ENCODE peak calls at places on chromosome 20, in six cellular contexts. B, V, O, A, R and W are unnamed samples.

GRCh38 chr20:17641520-17641964 is 40.5 kb downstream of the RRBP1 start:
- DNase-seq in B (no peak), V (no peak), O (no peak), A (no peak), R (no peak), W (no peak)

GRCh38 chr20:37365760-37366638 is 20.1 kb downstream of the SRC start:
- DNase-seq in B (no peak), V (no peak), O (no peak), A (no peak), R (no peak), W (no peak)

GRCh38 chr20:38514947-38515346 is 42.3 kb downstream of the RALGAPB start:
- DNase-seq in B (no peak), V (no peak), O (no peak), A (no peak), R (no peak), W (no peak)

GRCh38 chr20:37668166-37668565 is 25.7 kb upstream of the CTNNBL1 start:
- DNase-seq in B (no peak), V (no peak), O (no peak), A (no peak), R (no peak), W (no peak)

GRCh38 chr20:38034961-38035360 is 1.4 kb downstream of the RPRD1B start:
- DNase-seq in B (no peak), V (no peak), O (no peak), A (no peak), R (no peak), W (no peak)

GRCh38 chr20:16241911-16242310 is 331.3 kb downstream of the KIF16B start:
- DNase-seq in B (no peak), V (no peak), O (no peak), A (no peak), R (no peak), W (no peak)

GRCh38 chr20:38129248-38129865 is 35.7 kb downstream of the TGM2 start:
- DNase-seq in B (no peak), V (no peak), O (no peak), A (no peak), R (peak), W (no peak)

GRCh38 chr20:38406476-38406875 is 28.7 kb downstream of the SNHG17 start:
- DNase-seq in B (no peak), V (no peak), O (no peak), A (no peak), R (no peak), W (no peak)

GRCh38 chr20:24634855-24635254 is 165.4 kb downstream of the SYNDIG1 start:
- DNase-seq in B (no peak), V (peak), O (peak), A (no peak), R (peak), W (peak)

GRCh38 chr20:17648782-17649730 is 33.0 kb downstream of the RRBP1 start:
- DNase-seq in B (peak), V (no peak), O (no peak), A (no peak), R (no peak), W (no peak)

GRCh38 chr20:15546624-15547023 is 1026.6 kb downstream of the KIF16B start:
- DNase-seq in B (no peak), V (no peak), O (no peak), A (no peak), R (no peak), W (no peak)

GRCh38 chr20:31718952-31719643 is 3.6 kb downstream of the BCL2L1 start:
- DNase-seq in B (peak), V (no peak), O (no peak), A (no peak), R (no peak), W (no peak)

GRCh38 chr20:9609892-9610502 is 95.6 kb downstream of the LAMP5 start:
- DNase-seq in B (peak), V (peak), O (peak), A (no peak), R (no peak), W (no peak)

GRCh38 chr20:43863330-43863729 is 51.3 kb upstream of the TOX2 start:
- DNase-seq in B (no peak), V (no peak), O (no peak), A (no peak), R (no peak), W (no peak)

GRCh38 chr20:20713244-20713765 is 861 bp upstream of the RALGAPA2 start:
- DNase-seq in B (no peak), V (no peak), O (no peak), A (no peak), R (peak), W (no peak)
- H3K4me3 ChIP-seq in B (peak), V (peak), O (peak), A (peak), R (peak), W (peak)

GRCh38 chr20:62640870-62641748 is 1.2 kb upstream of the SLCO4A1 start:
- DNase-seq in B (no peak), V (no peak), O (no peak), A (no peak), R (no peak), W (no peak)
- H3K4me3 ChIP-seq in B (no peak), V (no peak), O (no peak), A (peak), R (no peak), W (peak)

GRCh38 chr20:1754749-1755148 is 97.2 kb upstream of the SIRPG start:
- DNase-seq in B (no peak), V (no peak), O (no peak), A (no peak), R (no peak), W (no peak)
- H3K4me3 ChIP-seq in B (no peak), V (no peak), O (no peak), A (no peak), R (no peak), W (no peak)

GRCh38 chr20:2750343-2751251 is 49.8 kb downstream of the CPXM1 start:
- DNase-seq in B (peak), V (peak), O (no peak), A (no peak), R (peak), W (no peak)
- H3K4me3 ChIP-seq in B (peak), V (no peak), O (no peak), A (peak), R (peak), W (no peak)

DNA sequence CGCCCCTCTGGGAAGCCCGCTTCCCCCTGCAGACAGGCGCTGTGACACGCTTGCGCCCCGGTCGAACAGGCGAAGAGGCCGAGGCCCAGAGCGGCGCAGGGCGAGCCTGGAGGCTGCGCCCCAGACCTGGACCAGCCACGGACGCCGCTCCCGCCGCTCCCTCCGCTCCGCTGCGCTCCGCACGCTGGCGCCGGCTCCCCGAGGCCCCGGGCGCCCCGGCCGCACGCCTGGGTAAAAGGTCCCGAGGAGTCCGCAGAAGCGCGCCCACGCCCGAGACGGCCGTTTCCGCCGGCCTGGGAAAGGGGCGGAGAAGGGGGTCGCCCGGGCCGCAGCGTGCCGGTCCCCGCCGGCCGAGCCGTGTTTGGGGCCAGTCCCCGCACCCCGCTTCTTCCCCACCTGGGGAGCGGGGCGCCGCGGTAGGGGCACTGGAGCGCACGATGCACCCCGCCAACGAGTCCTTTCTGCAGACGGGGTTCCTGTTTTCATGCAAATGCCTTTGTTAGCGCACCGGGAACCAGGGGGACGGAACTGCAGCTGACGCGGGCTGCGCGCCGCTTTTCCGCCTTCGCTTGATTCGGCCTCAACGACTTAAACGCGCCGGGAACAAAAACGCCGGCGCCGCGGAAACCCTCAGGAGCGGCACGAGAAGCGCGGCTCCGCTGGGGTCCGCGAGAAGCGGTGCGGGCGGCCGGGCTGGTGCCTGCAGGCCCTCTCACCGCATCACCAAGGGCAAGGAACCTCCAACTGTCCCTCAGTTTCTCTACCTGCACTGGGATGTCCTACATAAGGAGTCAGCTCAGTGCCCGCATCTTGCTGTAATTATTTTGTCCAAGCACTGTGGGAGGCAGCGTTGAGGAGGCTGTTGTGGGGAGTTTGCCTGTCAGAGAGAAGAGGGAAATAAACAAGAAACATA is 91.7 kb upstream of the SIRPA start:
- DNase-seq in B (peak), V (peak), O (no peak), A (no peak), R (peak), W (no peak)
- H3K4me3 ChIP-seq in B (peak), V (peak), O (peak), A (no peak), R (peak), W (peak)

DNA sequence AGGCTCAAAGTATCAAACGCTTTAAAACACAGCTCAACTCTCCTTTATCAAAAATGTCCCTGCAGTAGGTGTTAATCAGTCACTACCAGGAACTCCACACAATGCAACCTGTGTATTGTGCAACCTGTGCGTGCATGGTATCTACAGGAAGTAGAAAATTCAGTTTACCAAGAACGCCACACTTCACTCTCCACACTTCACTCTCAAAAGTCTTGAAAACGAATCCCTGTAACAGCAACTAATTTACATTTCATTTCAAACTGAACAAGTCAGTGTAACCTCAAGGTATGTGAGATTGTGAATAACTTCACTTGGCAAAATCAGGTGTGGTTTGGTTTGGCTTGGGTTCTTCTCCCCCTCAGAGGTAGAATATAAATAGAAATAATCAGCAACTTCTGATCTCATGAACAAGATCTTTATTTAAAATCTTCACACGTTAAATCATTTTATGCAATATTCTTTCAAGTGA is 1.6 kb downstream of the RALGAPA2 start:
- DNase-seq in B (peak), V (no peak), O (peak), A (no peak), R (no peak), W (no peak)
- H3K4me3 ChIP-seq in B (peak), V (no peak), O (no peak), A (peak), R (peak), W (no peak)

GRCh38 chr20:41570552-41570951 is 47.6 kb downstream of the CHD6 start:
- DNase-seq in B (no peak), V (no peak), O (no peak), A (no peak), R (no peak), W (no peak)
- H3K4me3 ChIP-seq in B (no peak), V (no peak), O (no peak), A (no peak), R (no peak), W (no peak)

GRCh38 chr20:21100590-21101452 is 5.3 kb downstream of the LINC00237 start:
- DNase-seq in B (no peak), V (peak), O (no peak), A (no peak), R (no peak), W (no peak)
- H3K4me3 ChIP-seq in B (peak), V (no peak), O (peak), A (peak), R (peak), W (no peak)

GRCh38 chr20:2563116-2563515 is 26.7 kb downstream of the TMC2 start:
- DNase-seq in B (no peak), V (no peak), O (no peak), A (no peak), R (no peak), W (no peak)

GRCh38 chr20:2557873-2558580 is 21.7 kb downstream of the TMC2 start:
- DNase-seq in B (no peak), V (no peak), O (no peak), A (no peak), R (no peak), W (no peak)

GRCh38 chr20:2559641-2560040 is 23.3 kb downstream of the TMC2 start:
- DNase-seq in B (no peak), V (peak), O (no peak), A (no peak), R (no peak), W (no peak)

DNA sequence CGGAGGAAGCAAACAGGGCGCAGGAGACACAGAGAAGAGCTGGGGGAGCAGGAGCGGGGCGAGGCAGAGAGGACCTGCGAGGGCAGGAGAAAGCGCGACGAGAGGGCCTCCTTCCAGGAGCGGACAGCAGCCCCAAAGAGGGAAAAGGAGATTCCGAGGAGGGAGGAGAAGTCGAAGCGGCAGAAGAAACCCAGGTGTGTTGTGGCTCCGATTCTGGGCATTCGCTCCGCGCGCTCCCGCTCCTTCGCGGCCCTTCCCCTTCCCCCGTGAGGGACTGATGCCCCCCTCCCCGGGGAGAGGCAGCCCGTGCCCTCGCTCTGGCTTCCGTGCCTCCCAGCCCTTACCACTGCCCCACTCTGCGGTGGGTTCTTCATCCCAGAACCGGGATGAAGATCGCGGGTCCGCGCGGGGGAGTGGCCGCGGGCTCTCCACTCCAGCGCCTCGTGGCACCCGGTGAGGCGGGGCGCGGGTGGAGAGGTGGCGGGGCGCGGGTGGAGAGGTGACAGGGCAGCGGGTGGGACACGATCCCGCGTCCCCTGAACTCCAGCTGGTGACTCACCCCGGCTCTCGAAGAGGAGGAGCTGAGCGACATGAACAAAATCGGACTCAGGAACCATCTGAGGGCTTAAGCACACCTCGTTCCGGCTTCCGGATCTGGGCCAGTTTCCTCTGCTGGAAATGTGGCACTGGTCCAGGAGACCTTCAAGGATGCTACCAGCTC is 22.4 kb downstream of the TMC2 start:
- DNase-seq in B (peak), V (peak), O (no peak), A (no peak), R (no peak), W (no peak)
- H3K4me3 ChIP-seq in B (peak), V (peak), O (peak), A (no peak), R (peak), W (peak)

DNA sequence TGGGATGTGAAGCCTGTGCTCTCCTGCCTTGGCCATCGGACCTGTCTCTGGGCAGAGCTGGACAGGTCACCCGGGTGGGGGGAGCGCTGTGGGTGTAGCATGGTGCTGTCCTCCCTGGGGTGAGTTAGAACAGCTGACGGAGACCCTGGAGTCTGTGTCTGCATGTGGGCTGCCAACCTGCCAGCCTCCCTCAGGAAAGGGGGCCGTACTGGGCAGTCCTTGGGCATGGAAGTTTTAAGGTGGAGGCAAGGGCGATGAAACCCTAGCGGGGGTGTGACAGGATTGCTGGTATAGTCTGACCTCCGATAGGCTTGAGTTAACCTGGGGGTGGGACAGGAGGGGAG is 2.4 kb downstream of the SOX18 start:
- DNase-seq in B (no peak), V (no peak), O (no peak), A (no peak), R (no peak), W (no peak)
- H3K4me3 ChIP-seq in B (no peak), V (no peak), O (no peak), A (no peak), R (no peak), W (no peak)